ENCODE peak calls at places on chromosome 6, in six cellular contexts. K is IMR-90, E is heart left ventricle, X is ovary, D is uterus, C is HCT116. Z is an unnamed sample.
A peak's percentile ranks its signal among the peaks of the same experiment; 100 is the strongest.

GRCh38 chr6:166936079-166936787 is 20.1 kb downstream of the RNASET2 start:
- DNase-seq in E (no peak), K (no peak), X (no peak), D (no peak), C (no peak), Z (no peak)

GRCh38 chr6:113089056-113089455 is 741.9 kb downstream of the RFPL4B start:
- DNase-seq in C (no peak), K (no peak), E (no peak), D (no peak), X (no peak), Z (no peak)

GRCh38 chr6:903746-904145 is 210.8 kb upstream of the EXOC2 start:
- DNase-seq in E (no peak), X (no peak), D (no peak), C (no peak), K (peak; percentile 36), Z (no peak)

GRCh38 chr6:150668882-150669476 is 69.3 kb downstream of the PLEKHG1 start:
- DNase-seq in E (no peak), D (no peak), X (no peak), C (no peak), K (no peak), Z (no peak)

GRCh38 chr6:89281779-89282246 is 33.3 kb downstream of the GABRR2 start:
- DNase-seq in X (no peak), C (peak; percentile 66), D (no peak), E (no peak), K (peak; percentile 42), Z (no peak)

GRCh38 chr6:31158140-31158862 is at the start of gene TCF19:
- DNase-seq in X (peak; percentile 99), C (peak; percentile 98), E (peak; percentile 99), D (peak; percentile 99), K (peak; percentile 99), Z (peak; percentile 99)

GRCh38 chr6:37137201-37137880 is 32.6 kb upstream of the PIM1 start:
- DNase-seq in K (peak; percentile 99), C (peak; percentile 68), X (no peak), D (peak; percentile 76), E (peak; percentile 33), Z (no peak)

GRCh38 chr6:134689676-134690447 is 260.0 kb downstream of the ALDH8A1 start:
- DNase-seq in E (peak; percentile 75), X (no peak), D (no peak), K (no peak), C (no peak), Z (peak; percentile 14)

GRCh38 chr6:105603779-105604592 is 201.1 kb upstream of the PREP start:
- DNase-seq in K (peak; percentile 76), E (no peak), D (peak; percentile 59), X (no peak), C (no peak), Z (peak; percentile 38)

GRCh38 chr6:28944412-28945006 is 20.7 kb upstream of the TRIM27 start:
- DNase-seq in C (no peak), E (no peak), K (peak; percentile 81), X (peak; percentile 31), D (peak; percentile 49), Z (no peak)

GRCh38 chr6:18342223-18342622 is 44.9 kb upstream of the RNF144B start:
- DNase-seq in D (no peak), C (no peak), X (no peak), E (no peak), K (no peak), Z (no peak)

GRCh38 chr6:30044630-30045029 is 16.4 kb upstream of the POLR1H start:
- DNase-seq in E (no peak), X (no peak), C (no peak), D (no peak), K (peak; percentile 89), Z (no peak)

GRCh38 chr6:115854866-115855665 is 205.6 kb downstream of the FRK start:
- DNase-seq in D (no peak), X (no peak), K (no peak), C (no peak), E (no peak), Z (no peak)

GRCh38 chr6:75296811-75297779 is 12.5 kb upstream of the TMEM30A start:
- DNase-seq in X (no peak), C (peak; percentile 65), D (no peak), E (no peak), K (peak; percentile 71), Z (no peak)

GRCh38 chr6:169791721-169792131 is 40.3 kb downstream of the ERMARD start:
- DNase-seq in D (no peak), K (no peak), C (no peak), E (no peak), X (no peak), Z (no peak)

GRCh38 chr6:167930300-167930699 is 67.2 kb upstream of the KIF25 start:
- DNase-seq in D (no peak), E (no peak), C (no peak), X (no peak), K (peak; percentile 53), Z (no peak)

GRCh38 chr6:139587469-139587868 is 213.0 kb upstream of the CITED2 start:
- DNase-seq in X (no peak), K (peak; percentile 93), D (no peak), C (no peak), E (no peak), Z (no peak)

GRCh38 chr6:105300090-105300489 is 102.8 kb downstream of the PREP start:
- DNase-seq in D (no peak), X (no peak), E (no peak), K (peak; percentile 43), C (no peak), Z (no peak)

GRCh38 chr6:27772261-27773001 is 139.8 kb downstream of the OR2B2 start:
- DNase-seq in C (peak; percentile 78), K (peak; percentile 77), E (peak; percentile 91), X (peak; percentile 80), D (peak; percentile 77), Z (peak; percentile 57)

GRCh38 chr6:83057705-83058321 is 7.8 kb downstream of the UBE3D start:
- DNase-seq in X (no peak), C (peak; percentile 22), E (no peak), D (no peak), K (peak; percentile 55), Z (no peak)

GRCh38 chr6:79630883-79631799 is at the start of gene SH3BGRL2:
- DNase-seq in C (peak; percentile 46), K (peak; percentile 59), D (peak; percentile 73), X (peak; percentile 75), E (peak; percentile 66), Z (peak; percentile 23)

GRCh38 chr6:26213334-26214075 is 126.3 kb downstream of the HFE start:
- DNase-seq in X (no peak), D (no peak), E (no peak), K (no peak), C (no peak), Z (no peak)

GRCh38 chr6:6599468-6599873 is 11.0 kb downstream of the LY86 start:
- DNase-seq in C (no peak), E (peak; percentile 73), X (no peak), K (no peak), D (no peak), Z (peak; percentile 19)

GRCh38 chr6:1540864-1541521 is 68.7 kb upstream of the FOXC1 start:
- DNase-seq in K (no peak), X (no peak), C (no peak), E (no peak), D (no peak), Z (no peak)

GRCh38 chr6:95087394-95088097 is 489.8 kb upstream of the MANEA start:
- DNase-seq in E (no peak), K (peak; percentile 94), X (no peak), C (peak; percentile 50), D (no peak), Z (no peak)

GRCh38 chr6:157839606-157840005 is 16.6 kb downstream of the SNX9 start:
- DNase-seq in C (no peak), E (no peak), D (no peak), K (no peak), X (no peak), Z (no peak)

GRCh38 chr6:157840776-157841175 is 17.7 kb downstream of the SNX9 start:
- DNase-seq in K (peak; percentile 84), D (no peak), X (no peak), E (no peak), C (no peak), Z (no peak)

GRCh38 chr6:157838718-157839430 is 15.8 kb downstream of the SNX9 start:
- DNase-seq in C (no peak), X (no peak), D (no peak), K (no peak), E (no peak), Z (no peak)

GRCh38 chr6:157841211-157841840 is 18.3 kb downstream of the SNX9 start:
- DNase-seq in K (no peak), C (peak; percentile 72), X (no peak), E (no peak), D (no peak), Z (no peak)

DNA sequence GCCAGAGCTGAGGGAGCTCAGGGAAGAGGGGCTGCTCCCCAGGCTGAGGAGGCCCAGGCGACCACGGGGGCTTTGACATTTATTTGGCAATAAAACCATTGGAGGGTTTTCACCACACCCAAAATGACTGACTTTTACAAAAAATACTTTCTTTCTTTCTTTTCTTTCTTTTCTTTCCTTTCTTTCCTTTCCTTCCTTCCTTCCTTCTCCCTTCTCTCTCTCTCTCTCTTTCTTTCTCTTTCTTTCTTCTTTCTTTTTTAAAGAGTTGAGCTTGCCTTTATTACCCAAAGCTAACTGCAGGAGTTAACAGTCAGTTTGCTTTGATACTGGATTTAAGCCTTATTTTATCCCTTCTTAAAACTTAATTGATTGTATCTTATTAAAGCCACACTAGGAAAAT is 17.2 kb downstream of the SNX9 start:
- DNase-seq in E (no peak), D (no peak), X (no peak), K (no peak), C (no peak), Z (no peak)
- H3K4me3 ChIP-seq in E (no peak overlapping the region), D (no peak overlapping the region), X (no peak overlapping the region), K (no peak overlapping the region), C (no peak overlapping the region), Z (no peak overlapping the region)

GRCh38 chr6:16514249-16514648 is 247.0 kb downstream of the ATXN1 start:
- DNase-seq in C (no peak), D (no peak), E (no peak), X (no peak), K (peak; percentile 76), Z (no peak)
- TF ChIP-seq CTCF in C (peak; percentile 53), D (peak; percentile 52), E (no peak), X (peak; percentile 16), K (peak; percentile 66), Z (peak; percentile 50)

GRCh38 chr6:100267002-100267401 is 197.7 kb downstream of the SIM1 start:
- DNase-seq in X (no peak), C (no peak), E (no peak), D (no peak), K (no peak), Z (no peak)

GRCh38 chr6:100268326-100268725 is 196.4 kb downstream of the SIM1 start:
- DNase-seq in K (no peak), D (no peak), X (no peak), E (no peak), C (no peak), Z (no peak)

GRCh38 chr6:100267721-100268123 is 197.0 kb downstream of the SIM1 start:
- DNase-seq in E (no peak), X (no peak), C (no peak), K (peak; percentile 28), D (no peak), Z (no peak)

GRCh38 chr6:100271202-100271601 is 193.5 kb downstream of the SIM1 start:
- DNase-seq in K (no peak), C (no peak), E (no peak), D (no peak), X (no peak), Z (no peak)

GRCh38 chr6:100269189-100269588 is 195.5 kb downstream of the SIM1 start:
- DNase-seq in K (peak; percentile 85), X (no peak), E (no peak), C (no peak), D (no peak), Z (no peak)
- TF ChIP-seq POLR2A in K (no peak), X (no peak), E (no peak), C (no peak), D (no peak), Z (no peak)

GRCh38 chr6:11212625-11213024 is 19.8 kb downstream of the NEDD9 start:
- DNase-seq in K (peak; percentile 90), C (no peak), D (peak; percentile 81), E (peak; percentile 50), X (no peak), Z (peak; percentile 55)
- H3K4me3 ChIP-seq in K (no peak overlapping the region), C (no peak overlapping the region), D (no peak overlapping the region), E (no peak overlapping the region), X (no peak overlapping the region), Z (no peak overlapping the region)

Z was measured in gastrocnemius medialis.